ENCODE peak calls at places on chromosomes 7 and 10, in nine cellular contexts. One of them, this sample, is unnamed.
A peak's percentile ranks its signal among the peaks of the same experiment; 100 is the strongest.

GRCh38 chr7:45086348-45087065 is 2.3 kb downstream of the NACAD start:
- DNase-seq in CD4-positive, alpha-beta T cell: no peak
- DNase-seq in GM12878: no peak
- DNase-seq in aorta: peak; percentile 61
- DNase-seq in CD4-positive, CD25-positive, alpha-beta regulatory T cell: no peak
- DNase-seq in SJSA1: no peak
- DNase-seq in tibial artery: no peak
- DNase-seq in mammary epithelial cell: no peak
- DNase-seq in PC-3: no peak
- DNase-seq in this sample: no peak

GRCh38 chr7:130113887-130114286 is 43.6 kb downstream of the KLHDC10 start:
- DNase-seq in CD4-positive, alpha-beta T cell: no peak
- DNase-seq in GM12878: no peak
- DNase-seq in aorta: no peak
- DNase-seq in CD4-positive, CD25-positive, alpha-beta regulatory T cell: no peak
- DNase-seq in SJSA1: no peak
- DNase-seq in tibial artery: no peak
- DNase-seq in mammary epithelial cell: no peak
- DNase-seq in PC-3: no peak
- DNase-seq in this sample: no peak

GRCh38 chr10:52801951-52802350 is 29.4 kb upstream of the MBL2 start:
- DNase-seq in CD4-positive, alpha-beta T cell: no peak
- DNase-seq in GM12878: no peak
- DNase-seq in aorta: no peak
- DNase-seq in CD4-positive, CD25-positive, alpha-beta regulatory T cell: no peak
- DNase-seq in SJSA1: no peak
- DNase-seq in tibial artery: no peak
- DNase-seq in mammary epithelial cell: peak; percentile 67
- DNase-seq in PC-3: peak; percentile 100
- DNase-seq in this sample: no peak

GRCh38 chr10:79328737-79329504 is 18.3 kb upstream of the PPIF start:
- DNase-seq in CD4-positive, alpha-beta T cell: no peak
- DNase-seq in GM12878: no peak
- DNase-seq in aorta: peak; percentile 64
- DNase-seq in CD4-positive, CD25-positive, alpha-beta regulatory T cell: no peak
- DNase-seq in SJSA1: no peak
- DNase-seq in tibial artery: no peak
- DNase-seq in mammary epithelial cell: peak; percentile 92
- DNase-seq in PC-3: peak; percentile 91
- DNase-seq in this sample: no peak

GRCh38 chr7:68964060-68964459 is 634.2 kb upstream of the AUTS2 start:
- DNase-seq in CD4-positive, alpha-beta T cell: no peak
- DNase-seq in GM12878: no peak
- DNase-seq in aorta: no peak
- DNase-seq in CD4-positive, CD25-positive, alpha-beta regulatory T cell: no peak
- DNase-seq in SJSA1: no peak
- DNase-seq in tibial artery: no peak
- DNase-seq in mammary epithelial cell: no peak
- DNase-seq in PC-3: no peak
- DNase-seq in this sample: no peak

GRCh38 chr7:88539977-88540376 is 219.5 kb upstream of the ZNF804B start:
- DNase-seq in CD4-positive, alpha-beta T cell: no peak
- DNase-seq in GM12878: no peak
- DNase-seq in aorta: no peak
- DNase-seq in CD4-positive, CD25-positive, alpha-beta regulatory T cell: no peak
- DNase-seq in SJSA1: no peak
- DNase-seq in tibial artery: no peak
- DNase-seq in mammary epithelial cell: no peak
- DNase-seq in PC-3: no peak
- DNase-seq in this sample: no peak

GRCh38 chr10:33483124-33483794 is 148.8 kb upstream of the NRP1 start:
- DNase-seq in CD4-positive, alpha-beta T cell: no peak
- DNase-seq in GM12878: no peak
- DNase-seq in aorta: no peak
- DNase-seq in CD4-positive, CD25-positive, alpha-beta regulatory T cell: no peak
- DNase-seq in SJSA1: no peak
- DNase-seq in tibial artery: no peak
- DNase-seq in mammary epithelial cell: no peak
- DNase-seq in PC-3: no peak
- DNase-seq in this sample: no peak

GRCh38 chr10:79328147-79328701 is 19.0 kb upstream of the PPIF start:
- DNase-seq in CD4-positive, alpha-beta T cell: no peak
- DNase-seq in GM12878: no peak
- DNase-seq in aorta: peak; percentile 42
- DNase-seq in CD4-positive, CD25-positive, alpha-beta regulatory T cell: no peak
- DNase-seq in SJSA1: no peak
- DNase-seq in tibial artery: no peak
- DNase-seq in mammary epithelial cell: no peak
- DNase-seq in PC-3: no peak
- DNase-seq in this sample: no peak

GRCh38 chr10:12483996-12484944 is 134.9 kb downstream of the CAMK1D start:
- DNase-seq in CD4-positive, alpha-beta T cell: no peak
- DNase-seq in GM12878: no peak
- DNase-seq in aorta: peak; percentile 51
- DNase-seq in CD4-positive, CD25-positive, alpha-beta regulatory T cell: no peak
- DNase-seq in SJSA1: no peak
- DNase-seq in tibial artery: no peak
- DNase-seq in mammary epithelial cell: no peak
- DNase-seq in PC-3: no peak
- DNase-seq in this sample: no peak

GRCh38 chr7:25696565-25696964 is 455.4 kb upstream of the NFE2L3 start:
- DNase-seq in CD4-positive, alpha-beta T cell: no peak
- DNase-seq in GM12878: no peak
- DNase-seq in aorta: no peak
- DNase-seq in CD4-positive, CD25-positive, alpha-beta regulatory T cell: no peak
- DNase-seq in SJSA1: no peak
- DNase-seq in tibial artery: no peak
- DNase-seq in mammary epithelial cell: no peak
- DNase-seq in PC-3: no peak
- DNase-seq in this sample: no peak

GRCh38 chr10:110007171-110007700 is 548 bp upstream of the ADD3 start:
- DNase-seq in CD4-positive, alpha-beta T cell: no peak
- DNase-seq in GM12878: no peak
- DNase-seq in aorta: no peak
- DNase-seq in CD4-positive, CD25-positive, alpha-beta regulatory T cell: no peak
- DNase-seq in SJSA1: no peak
- DNase-seq in tibial artery: peak; percentile 52
- DNase-seq in mammary epithelial cell: no peak
- DNase-seq in PC-3: no peak
- DNase-seq in this sample: no peak

GRCh38 chr7:117435475-117436043 is 8.3 kb upstream of the ASZ1 start:
- DNase-seq in CD4-positive, alpha-beta T cell: no peak
- DNase-seq in GM12878: peak; percentile 73
- DNase-seq in aorta: no peak
- DNase-seq in CD4-positive, CD25-positive, alpha-beta regulatory T cell: no peak
- DNase-seq in SJSA1: no peak
- DNase-seq in tibial artery: no peak
- DNase-seq in mammary epithelial cell: peak; percentile 97
- DNase-seq in PC-3: peak; percentile 4
- DNase-seq in this sample: no peak

GRCh38 chr7:133164444-133164843 is 82.6 kb upstream of the CHCHD3 start:
- DNase-seq in CD4-positive, alpha-beta T cell: no peak
- DNase-seq in GM12878: no peak
- DNase-seq in aorta: no peak
- DNase-seq in CD4-positive, CD25-positive, alpha-beta regulatory T cell: no peak
- DNase-seq in SJSA1: no peak
- DNase-seq in tibial artery: no peak
- DNase-seq in mammary epithelial cell: no peak
- DNase-seq in PC-3: no peak
- DNase-seq in this sample: no peak

GRCh38 chr10:71390435-71390820 is 6.3 kb upstream of the CDH23 start:
- DNase-seq in CD4-positive, alpha-beta T cell: no peak
- DNase-seq in GM12878: no peak
- DNase-seq in aorta: no peak
- DNase-seq in CD4-positive, CD25-positive, alpha-beta regulatory T cell: no peak
- DNase-seq in SJSA1: no peak
- DNase-seq in tibial artery: no peak
- DNase-seq in mammary epithelial cell: no peak
- DNase-seq in PC-3: no peak
- DNase-seq in this sample: no peak

GRCh38 chr7:55505259-55505658 is 67.0 kb downstream of the VOPP1 start:
- DNase-seq in CD4-positive, alpha-beta T cell: no peak
- DNase-seq in GM12878: no peak
- DNase-seq in aorta: no peak
- DNase-seq in CD4-positive, CD25-positive, alpha-beta regulatory T cell: no peak
- DNase-seq in SJSA1: no peak
- DNase-seq in tibial artery: no peak
- DNase-seq in mammary epithelial cell: no peak
- DNase-seq in PC-3: no peak
- DNase-seq in this sample: no peak

GRCh38 chr10:71133710-71134686 is 78.4 kb upstream of the UNC5B start:
- DNase-seq in CD4-positive, alpha-beta T cell: no peak
- DNase-seq in GM12878: no peak
- DNase-seq in aorta: no peak
- DNase-seq in CD4-positive, CD25-positive, alpha-beta regulatory T cell: no peak
- DNase-seq in SJSA1: no peak
- DNase-seq in tibial artery: no peak
- DNase-seq in mammary epithelial cell: no peak
- DNase-seq in PC-3: no peak
- DNase-seq in this sample: no peak

GRCh38 chr7:51680594-51681409 is 364.2 kb upstream of the COBL start:
- DNase-seq in CD4-positive, alpha-beta T cell: no peak
- DNase-seq in GM12878: no peak
- DNase-seq in aorta: no peak
- DNase-seq in CD4-positive, CD25-positive, alpha-beta regulatory T cell: no peak
- DNase-seq in SJSA1: no peak
- DNase-seq in tibial artery: no peak
- DNase-seq in mammary epithelial cell: no peak
- DNase-seq in PC-3: no peak
- DNase-seq in this sample: no peak

GRCh38 chr7:112049555-112049954 is 156.6 kb downstream of the DOCK4 start:
- DNase-seq in CD4-positive, alpha-beta T cell: no peak
- DNase-seq in GM12878: no peak
- DNase-seq in aorta: no peak
- DNase-seq in CD4-positive, CD25-positive, alpha-beta regulatory T cell: no peak
- DNase-seq in SJSA1: no peak
- DNase-seq in tibial artery: no peak
- DNase-seq in mammary epithelial cell: no peak
- DNase-seq in PC-3: no peak
- DNase-seq in this sample: no peak

GRCh38 chr10:88672041-88672440 is 7.8 kb downstream of the LIPF start:
- DNase-seq in CD4-positive, alpha-beta T cell: no peak
- DNase-seq in GM12878: no peak
- DNase-seq in aorta: no peak
- DNase-seq in CD4-positive, CD25-positive, alpha-beta regulatory T cell: no peak
- DNase-seq in SJSA1: no peak
- DNase-seq in tibial artery: no peak
- DNase-seq in mammary epithelial cell: no peak
- DNase-seq in PC-3: no peak
- DNase-seq in this sample: no peak

GRCh38 chr7:30804078-30804661 is 33.0 kb downstream of the MINDY4 start:
- DNase-seq in CD4-positive, alpha-beta T cell: no peak
- DNase-seq in GM12878: no peak
- DNase-seq in aorta: no peak
- DNase-seq in CD4-positive, CD25-positive, alpha-beta regulatory T cell: no peak
- DNase-seq in SJSA1: no peak
- DNase-seq in tibial artery: no peak
- DNase-seq in mammary epithelial cell: peak; percentile 85
- DNase-seq in PC-3: peak; percentile 83
- DNase-seq in this sample: no peak

GRCh38 chr10:32445740-32446615 is at the start of gene CCDC7:
- DNase-seq in CD4-positive, alpha-beta T cell: peak; percentile 86
- DNase-seq in GM12878: peak; percentile 62
- DNase-seq in aorta: peak; percentile 94
- DNase-seq in CD4-positive, CD25-positive, alpha-beta regulatory T cell: peak; percentile 89
- DNase-seq in SJSA1: peak; percentile 87
- DNase-seq in tibial artery: peak; percentile 77
- DNase-seq in mammary epithelial cell: peak; percentile 90
- DNase-seq in PC-3: peak; percentile 99
- DNase-seq in this sample: peak; percentile 91
- H3K9me3 ChIP-seq in CD4-positive, alpha-beta T cell: no peaks in the 10 kb centered on the region
- H3K9me3 ChIP-seq in GM12878: no peaks in the 10 kb centered on the region
- H3K9me3 ChIP-seq in aorta: no peaks in the 10 kb centered on the region
- H3K9me3 ChIP-seq in CD4-positive, CD25-positive, alpha-beta regulatory T cell: no peaks in the 10 kb centered on the region
- H3K9me3 ChIP-seq in SJSA1: no peaks in the 10 kb centered on the region
- H3K9me3 ChIP-seq in tibial artery: no peaks in the 10 kb centered on the region
- H3K9me3 ChIP-seq in mammary epithelial cell: no peaks in the 10 kb centered on the region
- H3K9me3 ChIP-seq in PC-3: no peaks in the 10 kb centered on the region
- H3K9me3 ChIP-seq in this sample: no peaks in the 10 kb centered on the region

GRCh38 chr10:96676272-96677112 is 43.8 kb downstream of the PIK3AP1 start:
- DNase-seq in CD4-positive, alpha-beta T cell: no peak
- DNase-seq in GM12878: no peak
- DNase-seq in aorta: no peak
- DNase-seq in CD4-positive, CD25-positive, alpha-beta regulatory T cell: no peak
- DNase-seq in SJSA1: no peak
- DNase-seq in tibial artery: no peak
- DNase-seq in mammary epithelial cell: no peak
- DNase-seq in PC-3: no peak
- DNase-seq in this sample: no peak
- H3K9me3 ChIP-seq in CD4-positive, alpha-beta T cell: no peaks in the 10 kb centered on the region
- H3K9me3 ChIP-seq in GM12878: peaks cover 3% of the 10 kb centered on the region
- H3K9me3 ChIP-seq in aorta: no peaks in the 10 kb centered on the region
- H3K9me3 ChIP-seq in CD4-positive, CD25-positive, alpha-beta regulatory T cell: no peaks in the 10 kb centered on the region
- H3K9me3 ChIP-seq in SJSA1: no peaks in the 10 kb centered on the region
- H3K9me3 ChIP-seq in tibial artery: no peaks in the 10 kb centered on the region
- H3K9me3 ChIP-seq in mammary epithelial cell: no peaks in the 10 kb centered on the region
- H3K9me3 ChIP-seq in PC-3: no peaks in the 10 kb centered on the region
- H3K9me3 ChIP-seq in this sample: no peaks in the 10 kb centered on the region

DNA sequence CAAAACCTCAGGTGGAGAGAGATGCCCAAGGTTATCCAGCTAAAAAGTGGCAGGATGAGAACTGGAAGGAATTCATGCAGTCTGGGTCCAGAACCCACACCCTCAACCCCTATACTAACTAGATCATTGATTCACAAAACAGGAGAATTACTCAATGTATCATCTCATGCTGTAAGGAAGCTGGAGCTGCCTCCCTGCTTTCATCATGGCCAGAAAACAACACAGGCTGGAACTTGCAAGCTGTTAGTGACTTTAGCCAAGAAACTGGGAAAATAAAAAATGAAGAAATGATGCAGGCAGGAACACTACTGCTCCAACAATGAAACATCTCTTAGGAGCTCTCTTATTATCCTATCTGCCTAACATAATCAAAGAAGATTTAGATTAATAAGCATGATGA is 619.8 kb upstream of the CELF2 start:
- DNase-seq in CD4-positive, alpha-beta T cell: no peak
- DNase-seq in GM12878: no peak
- DNase-seq in aorta: no peak
- DNase-seq in CD4-positive, CD25-positive, alpha-beta regulatory T cell: no peak
- DNase-seq in SJSA1: no peak
- DNase-seq in tibial artery: no peak
- DNase-seq in mammary epithelial cell: no peak
- DNase-seq in PC-3: no peak
- DNase-seq in this sample: no peak
- H3K9me3 ChIP-seq in CD4-positive, alpha-beta T cell: no peaks in the 10 kb centered on the region
- H3K9me3 ChIP-seq in GM12878: no peaks in the 10 kb centered on the region
- H3K9me3 ChIP-seq in aorta: peaks cover 3% of the 10 kb centered on the region
- H3K9me3 ChIP-seq in CD4-positive, CD25-positive, alpha-beta regulatory T cell: no peaks in the 10 kb centered on the region
- H3K9me3 ChIP-seq in SJSA1: peaks cover 5% of the 10 kb centered on the region
- H3K9me3 ChIP-seq in tibial artery: no peaks in the 10 kb centered on the region
- H3K9me3 ChIP-seq in mammary epithelial cell: peaks cover 26% of the 10 kb centered on the region
- H3K9me3 ChIP-seq in PC-3: no peaks in the 10 kb centered on the region
- H3K9me3 ChIP-seq in this sample: peaks cover 5% of the 10 kb centered on the region

DNA sequence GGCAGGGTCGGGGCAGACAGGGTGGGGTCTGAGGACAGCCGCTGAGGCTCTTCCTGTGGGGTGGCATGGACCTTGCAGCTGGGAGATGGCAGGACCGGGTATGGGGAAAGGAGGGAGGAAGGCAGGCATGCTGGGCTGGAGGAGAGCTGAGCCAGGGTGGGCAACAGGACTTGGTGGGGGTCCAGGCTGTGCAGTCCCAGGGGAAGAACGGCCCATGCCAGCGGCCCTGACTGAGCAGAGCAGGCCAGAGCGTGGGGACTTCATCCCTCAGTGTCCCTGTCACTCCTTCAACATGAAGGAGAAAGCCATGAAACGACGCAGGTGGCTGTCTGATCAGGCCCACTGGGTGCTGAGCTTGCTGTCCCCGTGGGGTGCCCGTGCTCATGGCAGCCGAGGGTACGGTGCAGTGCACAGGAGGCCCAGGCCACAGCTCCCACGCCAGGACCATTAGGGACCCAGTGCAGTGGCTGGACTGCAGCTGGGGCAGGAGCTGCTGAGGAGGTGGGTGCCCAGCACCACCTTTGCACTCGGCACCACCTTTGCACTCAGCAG is 519.6 kb downstream of the PTPRN2 start:
- DNase-seq in CD4-positive, alpha-beta T cell: no peak
- DNase-seq in GM12878: no peak
- DNase-seq in aorta: peak; percentile 61
- DNase-seq in CD4-positive, CD25-positive, alpha-beta regulatory T cell: no peak
- DNase-seq in SJSA1: no peak
- DNase-seq in tibial artery: no peak
- DNase-seq in mammary epithelial cell: no peak
- DNase-seq in PC-3: no peak
- DNase-seq in this sample: no peak
- H3K9me3 ChIP-seq in CD4-positive, alpha-beta T cell: no peaks in the 10 kb centered on the region
- H3K9me3 ChIP-seq in GM12878: peaks cover 2% of the 10 kb centered on the region
- H3K9me3 ChIP-seq in aorta: no peaks in the 10 kb centered on the region
- H3K9me3 ChIP-seq in CD4-positive, CD25-positive, alpha-beta regulatory T cell: no peaks in the 10 kb centered on the region
- H3K9me3 ChIP-seq in SJSA1: peaks cover 5% of the 10 kb centered on the region
- H3K9me3 ChIP-seq in tibial artery: no peaks in the 10 kb centered on the region
- H3K9me3 ChIP-seq in mammary epithelial cell: peaks cover 44% of the 10 kb centered on the region
- H3K9me3 ChIP-seq in PC-3: no peaks in the 10 kb centered on the region
- H3K9me3 ChIP-seq in this sample: no peaks in the 10 kb centered on the region

This sample was measured in Caco-2.